ENCODE peak calls at places on chromosomes 5 and 9, in six cellular contexts. V is uterus, I is spleen, T is IMR-90, H is HCT116, X is stomach. O is an unnamed sample.

GRCh38 chr5:127685662-127686061 is 17.5 kb upstream of the CCDC192 start:
- DNase-seq in V (no peak), I (no peak), T (no peak), H (no peak), X (no peak), O (no peak)

GRCh38 chr5:157581870-157582269 is 6.3 kb upstream of the ADAM19 start:
- DNase-seq in V (no peak), I (no peak), T (no peak), H (no peak), X (no peak), O (no peak)

GRCh38 chr5:53318303-53318702 is 162.1 kb upstream of the FST start:
- DNase-seq in V (no peak), I (no peak), T (no peak), H (no peak), X (no peak), O (no peak)

GRCh38 chr9:128066713-128067621 is at the start of gene NAIF1:
- DNase-seq in V (peak; percentile 99), I (peak; percentile 99), T (peak; percentile 100), H (peak; percentile 99), X (peak; percentile 97), O (peak; percentile 92)

GRCh38 chr9:120928015-120928719 is 1.6 kb upstream of the TRAF1 start:
- DNase-seq in V (peak; percentile 63), I (peak; percentile 85), T (no peak), H (no peak), X (peak; percentile 51), O (no peak)

GRCh38 chr5:175599210-175599609 is 58.7 kb upstream of the HRH2 start:
- DNase-seq in V (no peak), I (no peak), T (no peak), H (no peak), X (no peak), O (no peak)

GRCh38 chr9:27118916-27119315 is 9.9 kb downstream of the TEK start:
- DNase-seq in V (no peak), I (no peak), T (peak; percentile 78), H (no peak), X (no peak), O (no peak)

GRCh38 chr5:32261198-32261597 is 51.5 kb downstream of the MTMR12 start:
- DNase-seq in V (no peak), I (no peak), T (no peak), H (no peak), X (no peak), O (peak; percentile 23)

GRCh38 chr5:139745121-139745799 is 50.3 kb upstream of the PSD2 start:
- DNase-seq in V (no peak), I (no peak), T (peak; percentile 82), H (peak; percentile 29), X (no peak), O (no peak)

GRCh38 chr5:52808316-52808901 is 20.7 kb downstream of the ITGA1 start:
- DNase-seq in V (no peak), I (no peak), T (peak; percentile 29), H (no peak), X (no peak), O (no peak)

GRCh38 chr5:72180925-72181324 is 73.7 kb downstream of the MAP1B start:
- DNase-seq in V (no peak), I (no peak), T (no peak), H (no peak), X (no peak), O (no peak)

GRCh38 chr5:144333336-144333920 is 162.8 kb downstream of the KCTD16 start:
- DNase-seq in V (no peak), I (no peak), T (peak; percentile 2), H (no peak), X (no peak), O (no peak)

GRCh38 chr5:137310051-137310730 is 188.9 kb downstream of the SPOCK1 start:
- DNase-seq in V (no peak), I (no peak), T (peak; percentile 93), H (no peak), X (no peak), O (no peak)

GRCh38 chr5:65769539-65769938 is 47.5 kb downstream of the NLN start:
- DNase-seq in V (no peak), I (no peak), T (peak; percentile 95), H (peak; percentile 2), X (no peak), O (no peak)

GRCh38 chr9:69877852-69878507 is 57.4 kb downstream of the CFAP95 start:
- DNase-seq in V (no peak), I (no peak), T (peak; percentile 52), H (peak; percentile 22), X (no peak), O (no peak)

GRCh38 chr5:64838376-64838775 is 69.6 kb downstream of the CWC27 start:
- DNase-seq in V (no peak), I (no peak), T (peak; percentile 68), H (no peak), X (no peak), O (no peak)

GRCh38 chr9:107190031-107190935 is 92.8 kb upstream of the RAD23B start:
- DNase-seq in V (no peak), I (no peak), T (peak; percentile 80), H (no peak), X (no peak), O (no peak)

GRCh38 chr5:90135979-90136378 is 273.6 kb downstream of the CETN3 start:
- DNase-seq in V (no peak), I (no peak), T (no peak), H (no peak), X (no peak), O (no peak)

GRCh38 chr9:137236238-137236935 is 4.7 kb upstream of the TUBB4B start:
- DNase-seq in V (peak; percentile 88), I (peak; percentile 97), T (peak; percentile 63), H (no peak), X (peak; percentile 93), O (peak; percentile 100)
- TF ChIP-seq POLR2A in V (no peak), I (no peak), T (no peak), H (no peak), X (no peak), O (no peak)

GRCh38 chr9:21995652-21996275 is 1.2 kb downstream of the CDKN2B-AS1 start:
- DNase-seq in V (no peak), I (peak; percentile 93), T (peak; percentile 55), H (no peak), X (peak; percentile 46), O (peak; percentile 18)

GRCh38 chr9:21994996-21995651 is 533 bp downstream of the CDKN2B-AS1 start:
- DNase-seq in V (peak; percentile 47), I (peak; percentile 98), T (peak; percentile 69), H (peak; percentile 56), X (peak; percentile 69), O (peak; percentile 68)

GRCh38 chr9:21993893-21994525 is at the start of gene CDKN2A:
- DNase-seq in V (no peak), I (peak; percentile 93), T (peak; percentile 31), H (no peak), X (peak; percentile 46), O (peak; percentile 33)

GRCh38 chr9:21993007-21993406 is 1.2 kb downstream of the CDKN2A start:
- DNase-seq in V (no peak), I (no peak), T (no peak), H (no peak), X (no peak), O (no peak)

DNA sequence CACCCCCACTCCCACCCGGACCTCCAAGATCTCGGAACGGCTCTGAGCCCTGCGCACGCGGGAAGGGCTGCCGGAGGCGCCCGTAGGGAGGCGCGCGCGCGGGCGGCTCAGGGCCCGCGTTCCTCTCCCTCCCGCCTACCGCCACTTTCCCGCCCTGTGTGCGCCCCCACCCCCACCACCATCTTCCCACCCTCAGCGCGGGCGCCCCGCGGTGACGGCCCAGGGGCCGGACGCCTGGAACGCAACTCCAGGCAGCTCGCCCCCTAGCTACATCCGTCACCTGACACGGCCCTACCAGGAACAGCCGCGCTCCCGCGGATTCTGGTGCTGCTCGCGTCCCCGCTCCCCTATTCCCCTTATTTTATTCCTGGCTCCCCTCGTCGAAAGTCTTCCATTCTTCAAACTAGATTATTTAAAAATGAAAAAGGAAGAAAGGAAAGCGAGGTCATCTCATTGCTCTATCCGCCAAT is at the start of gene CDKN2B-AS1:
- DNase-seq in V (no peak), I (peak; percentile 93), T (peak; percentile 76), H (peak; percentile 65), X (peak; percentile 52), O (peak; percentile 46)
- TF ChIP-seq POLR2A in V (no peak), I (no peak), T (no peak), H (no peak), X (no peak), O (no peak)

DNA sequence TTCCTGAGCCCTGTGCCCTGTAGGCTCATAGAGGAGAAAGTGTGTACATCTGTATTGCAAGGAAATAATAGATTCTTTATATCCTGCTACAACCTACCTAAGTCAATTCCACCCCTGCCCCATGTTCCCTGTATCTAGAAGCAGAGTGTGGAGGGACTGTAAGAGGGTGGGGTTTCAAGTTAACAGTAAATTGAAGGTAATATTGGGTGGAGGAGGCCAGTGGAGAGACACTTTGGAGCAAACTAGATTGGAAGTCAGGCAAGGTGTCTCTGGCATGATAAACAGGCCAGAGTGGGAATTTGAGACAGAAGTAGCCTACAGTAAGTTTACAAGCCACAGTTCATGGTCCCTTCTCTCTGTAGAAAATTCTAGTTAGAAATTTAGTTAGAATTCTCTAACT is 2.3 kb upstream of the HEMGN start:
- DNase-seq in V (no peak), I (no peak), T (no peak), H (no peak), X (no peak), O (no peak)
- TF ChIP-seq POLR2A in V (no peak), I (no peak), T (no peak), H (no peak), X (no peak), O (no peak)

GRCh38 chr5:10301842-10302610 is 5.7 kb downstream of the CMBL start:
- DNase-seq in V (no peak), I (peak; percentile 86), T (no peak), H (no peak), X (peak; percentile 97), O (no peak)
- TF ChIP-seq POLR2A in V (no peak), I (no peak), T (no peak), H (no peak), X (no peak), O (no peak)